ENCODE peak calls at places on chromosome 5, in ten cellular contexts. R is NCI-H1048; E is fibroblast of mammary gland; W is naive thymus-derived CD4-positive, alpha-beta T cell; T is NCI-H1417; X is AG09319; U is substantia nigra; N is cardiac muscle cell; Z is LoVo; K is Right ventricle myocardium superior. Y is an unnamed sample.

GRCh38 chr5:73464016-73464745 is 15.6 kb upstream of the FOXD1 start:
- DNase-seq in R (no peak), E (peak), W (no peak), T (no peak), X (peak), U (no peak), N (no peak), Z (no peak), K (peak), Y (peak)

GRCh38 chr5:114010362-114010761 is 351.5 kb upstream of the KCNN2 start:
- DNase-seq in R (no peak), E (peak), W (no peak), T (no peak), X (no peak), U (no peak), N (no peak), Z (no peak), K (no peak), Y (no peak)

GRCh38 chr5:102312586-102312985 is 16.5 kb upstream of the SLCO4C1 start:
- DNase-seq in R (no peak), E (peak), W (no peak), T (no peak), X (no peak), U (no peak), N (no peak), Z (no peak), K (no peak), Y (no peak)

GRCh38 chr5:127963931-127964330 is 119.6 kb upstream of the SLC12A2 start:
- DNase-seq in R (no peak), E (peak), W (no peak), T (no peak), X (no peak), U (no peak), N (no peak), Z (no peak), K (no peak), Y (no peak)

GRCh38 chr5:180494060-180494509 is at the start of gene CNOT6:
- DNase-seq in R (peak), E (peak), W (peak), T (peak), X (peak), U (peak), N (peak), Z (peak), K (peak), Y (peak)

GRCh38 chr5:172564187-172564586 is 76.9 kb upstream of the NEURL1B start:
- DNase-seq in R (no peak), E (no peak), W (no peak), T (peak), X (no peak), U (no peak), N (no peak), Z (no peak), K (no peak), Y (no peak)

GRCh38 chr5:164562271-164562856 is 1056.9 kb downstream of the MAT2B start:
- DNase-seq in R (no peak), E (peak), W (no peak), T (no peak), X (no peak), U (no peak), N (no peak), Z (no peak), K (no peak), Y (no peak)

GRCh38 chr5:167857321-167857720 is 434.1 kb upstream of the WWC1 start:
- DNase-seq in R (no peak), E (no peak), W (no peak), T (no peak), X (no peak), U (no peak), N (no peak), Z (no peak), K (no peak), Y (no peak)

GRCh38 chr5:31921852-31922305 is 252.2 kb downstream of the GOLPH3 start:
- DNase-seq in R (peak), E (peak), W (no peak), T (no peak), X (no peak), U (no peak), N (no peak), Z (no peak), K (no peak), Y (no peak)

GRCh38 chr5:101561018-101561417 is 657.9 kb upstream of the ST8SIA4 start:
- DNase-seq in R (no peak), E (no peak), W (no peak), T (no peak), X (no peak), U (no peak), N (no peak), Z (no peak), K (no peak), Y (no peak)

GRCh38 chr5:127923804-127924570 is 159.6 kb upstream of the SLC12A2 start:
- DNase-seq in R (no peak), E (no peak), W (no peak), T (no peak), X (no peak), U (no peak), N (no peak), Z (no peak), K (no peak), Y (no peak)

GRCh38 chr5:126438267-126438666 is 15.1 kb downstream of the GRAMD2B start:
- DNase-seq in R (no peak), E (no peak), W (no peak), T (no peak), X (no peak), U (no peak), N (no peak), Z (no peak), K (no peak), Y (no peak)

GRCh38 chr5:107389130-107389553 is 281.6 kb downstream of the EFNA5 start:
- DNase-seq in R (no peak), E (peak), W (no peak), T (peak), X (no peak), U (no peak), N (no peak), Z (no peak), K (no peak), Y (no peak)

Y was measured in esophagus muscularis mucosa.